ENCODE peak calls at places on chromosomes 6 and 20, in six cellular contexts. V is brain microvascular endothelial cell, H is mucosa of descending colon, U is MM.1S, B is choroid plexus epithelial cell, D is heart right ventricle. E is an unnamed sample.

GRCh38 chr6:11848852-11849731 is 70.5 kb upstream of the ADTRP start:
- DNase-seq in V (peak), H (peak), U (no peak), B (peak), D (no peak), E (no peak)

GRCh38 chr6:100267721-100268123 is 197.0 kb downstream of the SIM1 start:
- DNase-seq in V (peak), H (no peak), U (no peak), B (peak), D (no peak), E (no peak)

GRCh38 chr6:9621276-9621675 is 793.6 kb downstream of the TFAP2A start:
- DNase-seq in V (no peak), H (no peak), U (no peak), B (no peak), D (no peak), E (no peak)

GRCh38 chr6:68108243-68108835 is 526.7 kb upstream of the ADGRB3 start:
- DNase-seq in V (peak), H (no peak), U (no peak), B (peak), D (no peak), E (no peak)

GRCh38 chr6:63964347-63964746 is 328.7 kb downstream of the PHF3 start:
- DNase-seq in V (no peak), H (no peak), U (no peak), B (no peak), D (no peak), E (no peak)

GRCh38 chr20:40741507-40742106 is 52.6 kb upstream of the MAFB start:
- DNase-seq in V (peak), H (peak), U (peak), B (peak), D (peak), E (peak)

GRCh38 chr20:25085756-25086495 is 4.0 kb upstream of the VSX1 start:
- DNase-seq in V (no peak), H (no peak), U (no peak), B (no peak), D (no peak), E (no peak)

GRCh38 chr6:90294614-90294988 is 2.0 kb downstream of the BACH2 start:
- DNase-seq in V (no peak), H (peak), U (peak), B (no peak), D (no peak), E (no peak)

GRCh38 chr6:18412073-18412472 is 24.9 kb downstream of the RNF144B start:
- DNase-seq in V (no peak), H (no peak), U (no peak), B (no peak), D (no peak), E (no peak)

GRCh38 chr6:87922947-87923330 is 124.7 kb upstream of the SPACA1 start:
- DNase-seq in V (no peak), H (no peak), U (peak), B (no peak), D (no peak), E (peak)

GRCh38 chr6:5584072-5584471 is 322.8 kb downstream of the FARS2 start:
- DNase-seq in V (peak), H (no peak), U (no peak), B (peak), D (no peak), E (no peak)

GRCh38 chr6:112911949-112912348 is 564.8 kb downstream of the RFPL4B start:
- DNase-seq in V (no peak), H (peak), U (no peak), B (peak), D (peak), E (no peak)

DNA sequence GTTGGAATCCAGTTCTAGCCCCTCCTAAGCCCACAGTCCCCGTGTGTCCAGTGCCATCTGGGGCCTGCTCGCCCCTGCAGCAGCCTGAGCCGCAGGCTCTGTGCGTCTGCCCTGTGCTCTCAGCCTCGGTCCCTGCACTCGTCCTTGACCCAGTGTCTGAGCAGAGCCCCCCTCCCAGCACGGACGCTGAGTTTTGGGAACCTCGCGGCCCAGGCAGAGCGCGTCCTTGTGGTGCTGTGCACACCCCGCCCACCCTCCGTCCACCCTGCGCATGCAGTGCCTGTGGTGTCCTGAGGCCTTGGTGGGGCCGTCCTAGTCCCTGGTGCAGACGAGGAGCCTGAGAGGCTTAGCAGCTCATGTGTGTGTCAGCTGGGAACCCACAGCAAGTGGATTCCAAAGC is 31.6 kb downstream of the OSBPL2 start:
- DNase-seq in V (no peak), H (no peak), U (no peak), B (no peak), D (no peak), E (no peak)
- TF ChIP-seq CTCF in V (no peak), H (no peak), U (no peak), B (no peak), D (no peak), E (no peak)

DNA sequence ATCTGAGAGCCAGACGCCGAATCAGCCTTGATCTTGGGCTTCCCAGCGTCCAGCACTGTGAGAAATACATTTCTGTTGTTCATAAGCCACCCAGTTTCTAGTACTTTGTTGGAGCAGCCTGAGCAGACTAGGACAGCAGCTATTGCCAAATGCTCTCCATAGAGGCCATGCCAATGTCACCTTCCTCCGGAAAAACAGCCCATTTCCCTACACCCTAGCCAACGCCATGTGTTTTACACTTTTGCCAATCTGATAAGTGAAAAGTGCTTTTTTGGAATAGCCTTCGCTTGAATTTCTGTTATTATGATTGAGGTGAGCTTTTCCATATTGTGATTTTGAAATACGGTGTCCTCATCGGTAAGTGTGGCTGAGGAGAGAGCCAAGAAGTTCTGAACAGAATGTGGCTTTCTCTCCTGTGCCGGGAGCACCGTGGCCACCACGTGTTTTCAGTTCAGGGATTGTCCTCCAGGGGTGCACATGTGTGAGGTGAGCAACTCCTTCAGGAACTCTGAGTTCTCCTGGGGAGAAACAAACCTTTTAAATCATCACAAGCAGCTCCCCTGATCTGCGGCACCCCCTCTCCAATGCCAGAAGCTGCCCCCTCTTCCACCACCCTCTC is 35.8 kb downstream of the TAF8 start:
- DNase-seq in V (no peak), H (no peak), U (no peak), B (peak), D (no peak), E (no peak)
- TF ChIP-seq CTCF in V (peak), H (no peak), U (no peak), B (peak), D (no peak), E (no peak)

GRCh38 chr20:17617868-17618672 is 48.2 kb downstream of the DSTN start:
- DNase-seq in V (no peak), H (no peak), U (no peak), B (no peak), D (no peak), E (no peak)
- TF ChIP-seq CTCF in V (no peak), H (no peak), U (no peak), B (no peak), D (no peak), E (no peak)

GRCh38 chr6:111603648-111604047 is 2.0 kb downstream of the TRAF3IP2 start:
- DNase-seq in V (no peak), H (no peak), U (no peak), B (no peak), D (no peak), E (no peak)
- TF ChIP-seq CTCF in V (no peak), H (no peak), U (no peak), B (no peak), D (no peak), E (no peak)

GRCh38 chr6:1515280-1515679 is 94.4 kb upstream of the FOXC1 start:
- DNase-seq in V (no peak), H (no peak), U (no peak), B (no peak), D (no peak), E (no peak)

GRCh38 chr6:1516742-1517520 is 92.8 kb upstream of the FOXC1 start:
- DNase-seq in V (no peak), H (no peak), U (no peak), B (no peak), D (no peak), E (no peak)

GRCh38 chr6:1514078-1514477 is 95.6 kb upstream of the FOXC1 start:
- DNase-seq in V (no peak), H (no peak), U (no peak), B (no peak), D (no peak), E (no peak)

GRCh38 chr6:1513206-1513605 is 96.5 kb upstream of the FOXC1 start:
- DNase-seq in V (no peak), H (no peak), U (no peak), B (no peak), D (no peak), E (no peak)

GRCh38 chr6:1515781-1516180 is 93.9 kb upstream of the FOXC1 start:
- DNase-seq in V (no peak), H (no peak), U (no peak), B (no peak), D (no peak), E (no peak)
- TF ChIP-seq CTCF in V (no peak), H (no peak), U (no peak), B (no peak), D (no peak), E (no peak)

GRCh38 chr6:49606696-49607390 is 29.8 kb downstream of the RHAG start:
- DNase-seq in V (peak), H (peak), U (peak), B (peak), D (peak), E (peak)

GRCh38 chr6:49607391-49607982 is 29.2 kb downstream of the RHAG start:
- DNase-seq in V (no peak), H (no peak), U (no peak), B (no peak), D (no peak), E (no peak)
- TF ChIP-seq CTCF in V (no peak), H (no peak), U (no peak), B (no peak), D (peak), E (no peak)

GRCh38 chr6:36862164-36862847 is 12.3 kb downstream of the PPIL1 start:
- DNase-seq in V (no peak), H (no peak), U (no peak), B (no peak), D (no peak), E (no peak)

GRCh38 chr6:36867471-36868224 is 7.0 kb downstream of the PPIL1 start:
- DNase-seq in V (no peak), H (no peak), U (no peak), B (no peak), D (no peak), E (no peak)

GRCh38 chr6:36863670-36864540 is 10.7 kb downstream of the PPIL1 start:
- DNase-seq in V (no peak), H (no peak), U (no peak), B (no peak), D (no peak), E (no peak)

GRCh38 chr6:36862848-36863382 is 11.7 kb downstream of the PPIL1 start:
- DNase-seq in V (no peak), H (no peak), U (no peak), B (no peak), D (no peak), E (no peak)

GRCh38 chr6:36865835-36866234 is 8.8 kb downstream of the PPIL1 start:
- DNase-seq in V (no peak), H (no peak), U (no peak), B (no peak), D (no peak), E (no peak)
- TF ChIP-seq CTCF in V (no peak), H (no peak), U (no peak), B (no peak), D (no peak), E (no peak)

GRCh38 chr6:35370124-35370741 is 27.9 kb downstream of the PPARD start:
- DNase-seq in V (peak), H (no peak), U (peak), B (peak), D (peak), E (peak)
- TF ChIP-seq CTCF in V (no peak), H (no peak), U (no peak), B (no peak), D (no peak), E (no peak)

GRCh38 chr6:31717499-31718222 is 2.5 kb downstream of the LY6G6D start:
- DNase-seq in V (no peak), H (no peak), U (no peak), B (no peak), D (no peak), E (no peak)
- TF ChIP-seq CTCF in V (no peak), H (no peak), U (no peak), B (no peak), D (no peak), E (no peak)

GRCh38 chr6:16832721-16833120 is 71.5 kb upstream of the ATXN1 start:
- DNase-seq in V (no peak), H (no peak), U (no peak), B (no peak), D (no peak), E (no peak)
- TF ChIP-seq CTCF in V (no peak), H (no peak), U (no peak), B (no peak), D (no peak), E (no peak)

E was measured in GM20000.